ENCODE peak calls at places on chromosomes 11 and 22, in four cellular contexts. K is aorta; E is CD8-positive, alpha-beta T cell; R is cardiac fibroblast. G is an unnamed sample.

GRCh38 chr11:14124886-14125285 is 162.4 kb downstream of the SPON1 start:
- DNase-seq in E (no peak), R (no peak), K (no peak), G (no peak)

GRCh38 chr11:47295385-47295784 is 25.5 kb downstream of the MADD start:
- DNase-seq in R (no peak), K (no peak), E (no peak), G (no peak)

GRCh38 chr11:9688716-9689511 is 25.0 kb downstream of the SWAP70 start:
- DNase-seq in R (peak), E (no peak), K (no peak), G (peak)

GRCh38 chr11:44000731-44001130 is 47.0 kb upstream of the ACCSL start:
- DNase-seq in K (no peak), R (no peak), E (no peak), G (no peak)

GRCh38 chr11:3096909-3097395 is 39.7 kb upstream of the CARS1 start:
- DNase-seq in R (no peak), K (no peak), E (no peak), G (no peak)

GRCh38 chr11:128904872-128905344 is 13.8 kb downstream of the KCNJ5 start:
- DNase-seq in R (no peak), E (no peak), K (no peak), G (peak)

GRCh38 chr11:118649941-118650340 is 29.5 kb downstream of the TREH start:
- DNase-seq in K (peak), E (no peak), R (no peak), G (no peak)

GRCh38 chr11:126791446-126791845 is 209.1 kb downstream of the KIRREL3 start:
- DNase-seq in R (no peak), K (no peak), E (no peak), G (no peak)

GRCh38 chr22:35601743-35602633 is 15.1 kb downstream of the MB start:
- DNase-seq in K (no peak), R (peak), E (no peak), G (peak)

GRCh38 chr22:46908641-46909107 is 146.2 kb downstream of the TBC1D22A start:
- DNase-seq in K (peak), R (no peak), E (no peak), G (no peak)

GRCh38 chr11:95042239-95042638 is 7.0 kb upstream of the KDM4F start:
- DNase-seq in R (no peak), K (no peak), E (no peak), G (no peak)

GRCh38 chr22:38981659-38982007 is 514 bp upstream of the APOBEC3B start:
- DNase-seq in E (no peak), K (peak), R (no peak), G (no peak)

GRCh38 chr22:41028841-41029240 is 63.6 kb upstream of the EP300 start:
- DNase-seq in K (no peak), R (peak), E (no peak), G (peak)

GRCh38 chr22:35437038-35437437 is 37.1 kb downstream of the MCM5 start:
- DNase-seq in E (no peak), R (peak), K (no peak), G (no peak)

GRCh38 chr22:43658823-43659222 is 153.3 kb downstream of the EFCAB6 start:
- DNase-seq in K (no peak), R (no peak), E (no peak), G (no peak)

GRCh38 chr22:29359469-29359868 is 28.9 kb downstream of the AP1B1 start:
- DNase-seq in E (no peak), K (no peak), R (peak), G (peak)